ENCODE peak calls at places on chromosomes 3 and 15, in five cellular contexts. G is left ventricle myocardium inferior, X is heart left ventricle, Z is H9, Y is esophagus squamous epithelium. H is an unnamed sample.

GRCh38 chr3:12308517-12308916 is 19.6 kb downstream of the PPARG start:
- DNase-seq in Y (no peak), X (no peak), G (no peak), Z (no peak), H (no peak)

GRCh38 chr3:67109651-67110204 is 111.6 kb downstream of the KBTBD8 start:
- DNase-seq in Z (no peak), X (no peak), G (no peak), Y (no peak), H (no peak)

GRCh38 chr3:134357914-134358811 is 16.1 kb downstream of the AMOTL2 start:
- DNase-seq in X (no peak), G (no peak), Z (peak), Y (no peak), H (no peak)

GRCh38 chr15:62711691-62712454 is 330.7 kb upstream of the TPM1 start:
- DNase-seq in Y (no peak), Z (no peak), G (no peak), X (no peak), H (no peak)

GRCh38 chr3:124084398-124084881 is 92.5 kb upstream of the ROPN1 start:
- DNase-seq in Z (no peak), Y (no peak), G (no peak), X (no peak), H (no peak)

GRCh38 chr3:179967622-179968021 is 69.1 kb downstream of the PEX5L start:
- DNase-seq in X (no peak), Y (no peak), G (no peak), Z (no peak), H (no peak)

GRCh38 chr3:130894130-130894872 is 417 bp downstream of the ATP2C1 start:
- DNase-seq in X (peak), Y (no peak), Z (peak), G (peak), H (peak)

GRCh38 chr15:58762731-58763130 is 8.4 kb upstream of the MINDY2 start:
- DNase-seq in Y (no peak), G (no peak), X (no peak), Z (no peak), H (no peak)

GRCh38 chr15:78067328-78068241 is 9.9 kb downstream of the TBC1D2B start:
- DNase-seq in Z (no peak), X (no peak), G (no peak), Y (no peak), H (no peak)

GRCh38 chr3:169454823-169455222 is 208.7 kb downstream of the MECOM start:
- DNase-seq in X (no peak), Y (no peak), G (no peak), Z (no peak), H (no peak)

GRCh38 chr15:49331951-49332350 is 91.1 kb upstream of the FGF7 start:
- DNase-seq in X (no peak), G (no peak), Z (no peak), Y (no peak), H (no peak)

DNA sequence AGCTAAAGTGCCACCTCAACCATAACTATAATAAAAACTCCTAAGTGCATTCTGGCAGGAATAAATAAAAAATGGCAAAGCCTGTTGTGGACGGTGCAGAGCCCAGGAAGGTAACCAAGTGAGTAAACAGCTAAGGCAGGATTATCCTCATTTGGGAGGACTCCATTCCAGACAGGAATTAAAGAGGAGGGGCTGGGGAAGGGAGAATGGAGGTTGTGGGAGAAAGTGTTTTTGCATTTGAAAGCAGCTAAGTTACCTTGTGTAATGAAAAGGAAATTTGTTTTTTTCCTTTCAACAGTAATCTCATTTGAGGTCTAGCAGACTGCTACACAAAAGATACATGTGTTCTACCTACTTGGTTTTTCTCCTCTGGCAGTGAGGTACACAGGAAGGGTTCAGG is 248.5 kb downstream of the TIGIT start:
- DNase-seq in Z (peak), Y (no peak), G (no peak), X (no peak), H (no peak)
- H3K27ac ChIP-seq in Z (peak), Y (no peak), G (no peak), X (no peak), H (no peak)

DNA sequence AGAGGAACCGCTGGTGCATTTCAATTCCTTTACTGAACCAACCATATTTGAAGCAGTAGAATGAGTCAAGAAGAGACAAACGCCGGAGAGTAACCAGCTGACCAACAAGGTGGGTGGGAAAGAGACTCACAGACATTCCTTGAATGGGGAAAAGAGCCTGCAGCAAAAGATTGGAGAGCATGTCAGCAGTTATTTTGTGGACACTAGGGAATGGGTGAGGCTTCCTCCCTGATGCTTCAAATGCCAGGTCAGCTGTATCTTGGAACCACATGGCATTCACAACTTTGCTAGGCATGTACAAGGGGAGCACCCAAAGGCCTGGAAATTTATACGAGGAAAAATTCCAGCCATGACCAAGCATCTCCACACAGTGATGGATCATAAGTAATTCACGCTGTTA is 29.9 kb upstream of the ZKSCAN7 start:
- DNase-seq in Z (no peak), Y (no peak), X (no peak), G (no peak), H (no peak)
- H3K27ac ChIP-seq in Z (no peak), Y (no peak), X (no peak), G (no peak), H (no peak)

GRCh38 chr15:37106490-37107001 is 6.2 kb upstream of the MEIS2 start:
- DNase-seq in Z (peak), X (no peak), Y (no peak), G (peak), H (peak)
- H3K27ac ChIP-seq in Z (no peak), X (no peak), Y (peak), G (peak), H (no peak)

GRCh38 chr15:85840802-85841152 is 46.1 kb upstream of the KLHL25 start:
- DNase-seq in Z (no peak), G (no peak), Y (no peak), X (no peak), H (no peak)

GRCh38 chr15:85839637-85840036 is 44.9 kb upstream of the KLHL25 start:
- DNase-seq in G (no peak), X (no peak), Y (no peak), Z (no peak), H (no peak)

GRCh38 chr15:85838655-85839054 is 43.9 kb upstream of the KLHL25 start:
- DNase-seq in X (no peak), Y (no peak), G (no peak), Z (no peak), H (no peak)

GRCh38 chr15:85837881-85838280 is 43.2 kb upstream of the KLHL25 start:
- DNase-seq in Y (no peak), X (no peak), G (no peak), Z (no peak), H (no peak)

DNA sequence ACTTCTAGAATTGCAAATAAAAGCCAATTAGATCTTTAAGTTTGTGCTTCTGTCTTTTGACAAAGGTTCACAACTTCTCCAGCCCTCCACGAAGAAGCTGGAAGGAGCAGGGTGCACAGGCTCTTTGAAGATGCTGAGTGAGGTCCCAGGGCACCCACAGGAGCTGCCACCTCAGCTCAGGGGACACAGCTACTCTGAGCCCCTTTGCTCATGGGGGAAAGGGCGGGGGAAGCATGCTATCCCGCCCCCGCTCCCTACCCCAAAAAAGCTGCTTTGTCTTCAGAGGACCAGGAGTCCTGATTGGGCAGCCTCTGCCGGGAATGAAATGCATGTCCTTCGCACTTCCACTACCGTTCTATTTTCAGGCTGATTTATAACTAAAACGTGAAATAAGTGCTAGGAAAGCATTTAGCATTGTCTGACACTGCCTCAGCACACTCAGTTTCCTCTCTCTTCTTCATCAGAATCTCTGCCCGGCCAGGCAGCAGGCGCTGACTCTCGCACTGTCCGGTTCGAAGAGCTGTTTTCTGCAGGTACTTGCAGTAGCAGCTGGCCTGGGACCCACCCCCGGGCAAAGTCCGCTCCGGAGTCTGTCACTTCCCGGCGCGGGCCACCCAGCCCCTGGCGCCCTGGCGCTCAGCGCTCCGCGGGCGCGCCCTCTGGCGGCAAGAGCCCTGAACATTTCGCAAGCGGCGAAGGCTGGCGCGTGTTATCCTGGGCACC is 45.5 kb upstream of the KLHL25 start:
- DNase-seq in X (peak), Z (peak), G (peak), Y (no peak), H (peak)
- H3K27ac ChIP-seq in X (no peak), Z (no peak), G (no peak), Y (no peak), H (no peak)

GRCh38 chr3:56775356-56775914 is 26.3 kb downstream of the ARHGEF3 start:
- DNase-seq in G (no peak), Z (no peak), X (no peak), Y (no peak), H (no peak)

GRCh38 chr3:56771376-56771775 is 30.4 kb downstream of the ARHGEF3 start:
- DNase-seq in Z (no peak), G (no peak), Y (no peak), X (no peak), H (no peak)

GRCh38 chr3:56775931-56776461 is 25.8 kb downstream of the ARHGEF3 start:
- DNase-seq in G (no peak), X (no peak), Z (no peak), Y (no peak), H (no peak)

GRCh38 chr3:56772926-56773587 is 28.7 kb downstream of the ARHGEF3 start:
- DNase-seq in Z (no peak), Y (no peak), G (no peak), X (no peak), H (no peak)

GRCh38 chr3:56773588-56774330 is 28.0 kb downstream of the ARHGEF3 start:
- DNase-seq in X (no peak), Z (no peak), Y (no peak), G (no peak), H (no peak)
- H3K27ac ChIP-seq in X (no peak), Z (no peak), Y (no peak), G (peak), H (no peak)

DNA sequence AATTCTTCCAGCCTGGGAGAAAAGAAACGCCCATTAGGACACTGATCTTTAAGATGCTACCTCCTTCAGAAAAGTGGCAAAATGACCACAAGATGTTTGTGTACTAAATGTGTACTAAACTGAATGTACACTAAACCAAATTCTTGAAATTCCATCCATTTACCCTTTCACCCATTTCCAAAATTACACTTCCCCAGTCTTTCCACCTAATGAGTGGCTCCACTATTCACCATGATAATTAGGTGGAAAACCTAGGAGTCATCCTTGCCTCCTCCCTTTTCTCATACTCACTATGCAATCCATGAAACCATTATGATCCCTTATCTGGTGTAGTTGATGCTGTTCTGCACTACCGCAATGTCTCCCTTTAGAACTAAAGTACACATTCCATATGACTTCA is 452.1 kb upstream of the THBS1 start:
- DNase-seq in X (no peak), G (no peak), Z (no peak), Y (no peak), H (no peak)
- H3K27ac ChIP-seq in X (no peak), G (no peak), Z (no peak), Y (peak), H (no peak)

DNA sequence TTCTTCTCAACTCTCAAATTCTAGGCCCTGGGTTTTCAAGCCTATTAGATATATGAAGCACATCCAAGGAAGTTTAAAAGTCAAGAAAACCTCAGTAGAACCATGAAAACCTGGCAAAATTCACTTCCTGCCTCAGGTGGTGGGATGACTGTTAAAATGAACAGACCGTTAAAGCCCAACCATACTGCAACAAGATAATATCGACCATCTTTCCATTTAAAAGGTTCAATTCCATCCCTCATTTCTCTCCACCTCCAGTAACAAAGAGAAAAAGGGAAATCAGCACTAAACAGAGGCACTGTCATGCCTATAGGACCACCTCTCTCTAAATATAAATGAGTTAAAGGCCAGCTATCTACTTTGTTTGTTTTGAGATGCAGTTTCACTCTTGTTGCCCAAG is 31.2 kb downstream of the EDC3 start:
- DNase-seq in Z (no peak), Y (no peak), G (no peak), X (no peak), H (no peak)
- H3K27ac ChIP-seq in Z (no peak), Y (peak), G (peak), X (no peak), H (no peak)

GRCh38 chr15:63981596-63982320 is 64.5 kb downstream of the DAPK2 start:
- DNase-seq in Y (no peak), Z (no peak), X (no peak), G (no peak), H (no peak)

GRCh38 chr15:63983071-63983711 is 63.1 kb downstream of the DAPK2 start:
- DNase-seq in Y (no peak), G (no peak), X (no peak), Z (peak), H (no peak)

GRCh38 chr15:63984331-63984730 is 62.0 kb downstream of the DAPK2 start:
- DNase-seq in Y (no peak), Z (no peak), G (no peak), X (peak), H (no peak)

GRCh38 chr15:63985221-63986184 is 60.8 kb downstream of the DAPK2 start:
- DNase-seq in Z (no peak), X (peak), G (peak), Y (no peak), H (no peak)

GRCh38 chr15:63982381-63982854 is 63.9 kb downstream of the DAPK2 start:
- DNase-seq in X (no peak), Y (no peak), Z (no peak), G (no peak), H (no peak)
- H3K27ac ChIP-seq in X (peak), Y (no peak), Z (no peak), G (peak), H (no peak)

DNA sequence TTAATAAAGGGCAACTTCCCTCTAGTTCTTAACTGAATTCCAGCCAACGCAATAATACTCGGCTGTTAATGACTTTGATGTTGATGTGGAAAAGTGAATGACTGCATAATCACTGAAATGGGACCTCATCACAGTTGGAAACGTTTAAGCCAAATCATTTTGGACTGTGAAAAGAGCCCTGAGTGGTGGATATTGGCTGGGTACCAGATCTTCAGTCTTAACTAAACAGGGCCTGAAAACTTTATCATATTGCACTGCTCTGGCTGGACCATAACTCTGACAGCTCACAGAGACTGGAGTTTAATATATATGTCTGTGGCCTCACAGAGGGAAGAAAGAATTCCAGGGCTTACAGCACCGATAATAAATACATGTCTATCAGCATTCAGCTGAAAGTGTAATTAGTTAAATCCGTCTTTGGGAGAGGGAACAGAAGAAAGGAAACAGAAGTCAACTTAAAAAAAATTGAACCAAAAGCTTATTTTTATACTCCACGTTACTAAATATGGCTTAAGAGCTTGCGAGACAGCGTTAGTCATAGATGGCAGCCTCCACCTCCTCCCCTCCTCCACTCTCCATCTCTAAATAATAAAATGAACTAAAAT is 222.3 kb upstream of the CDIN1 start:
- DNase-seq in Y (no peak), X (no peak), Z (no peak), G (no peak), H (no peak)
- H3K27ac ChIP-seq in Y (peak), X (no peak), Z (no peak), G (peak), H (no peak)

GRCh38 chr15:73378089-73378488 is 9.3 kb upstream of the HCN4 start:
- DNase-seq in X (no peak), Z (no peak), G (peak), Y (no peak), H (no peak)
- H3K27ac ChIP-seq in X (no peak), Z (no peak), G (peak), Y (no peak), H (no peak)